ENCODE peak calls at places on chromosomes 1 and 21, in eight cellular contexts. X, I, G, F, V, Z, J and P are unnamed samples.

GRCh38 chr1:194629011-194629410 is 1442.6 kb upstream of the B3GALT2 start:
- DNase-seq in J (no peak), X (no peak), I (no peak), F (no peak), G (no peak), Z (no peak), V (no peak), P (no peak)

GRCh38 chr1:226308166-226308722 is 720 bp downstream of the LIN9 start:
- DNase-seq in I (no peak), G (no peak), X (no peak), V (peak; percentile 41), J (peak; percentile 33), Z (peak; percentile 48), F (no peak), P (peak; percentile 4)

GRCh38 chr1:27668808-27669723 is 2.9 kb downstream of the IFI6 start:
- DNase-seq in X (peak; percentile 34), Z (peak; percentile 81), F (peak; percentile 85), J (peak; percentile 74), G (no peak), V (peak; percentile 89), I (peak; percentile 81), P (peak; percentile 83)

GRCh38 chr1:29297476-29297875 is 61.2 kb downstream of the PTPRU start:
- DNase-seq in X (no peak), I (no peak), V (no peak), Z (no peak), F (no peak), G (no peak), J (no peak), P (no peak)

GRCh38 chr1:5770981-5771765 is 221.1 kb downstream of the NPHP4 start:
- DNase-seq in G (peak; percentile 64), Z (peak; percentile 88), X (peak; percentile 1), F (no peak), J (no peak), I (no peak), V (no peak), P (no peak)

GRCh38 chr1:168939131-168939946 is 167.2 kb upstream of the ATP1B1 start:
- DNase-seq in V (no peak), X (no peak), F (no peak), J (peak; percentile 16), Z (no peak), G (no peak), I (no peak), P (no peak)

GRCh38 chr21:42513985-42514882 is 582 bp downstream of the SLC37A1 start:
- DNase-seq in X (peak; percentile 10), F (peak; percentile 82), Z (peak; percentile 34), J (peak; percentile 44), V (peak; percentile 69), I (peak; percentile 55), G (no peak), P (peak; percentile 61)

GRCh38 chr1:52970149-52970548 is 43.1 kb downstream of the SCP2 start:
- DNase-seq in Z (peak; percentile 24), I (no peak), F (no peak), J (no peak), X (peak; percentile 10), V (no peak), G (no peak), P (no peak)

GRCh38 chr1:201171063-201172036 is 17.1 kb upstream of the TMEM9 start:
- DNase-seq in I (peak; percentile 41), X (peak; percentile 71), J (peak; percentile 79), F (peak; percentile 75), G (no peak), Z (peak; percentile 36), V (peak; percentile 40), P (peak; percentile 36)

GRCh38 chr21:26115346-26115745 is 55.2 kb downstream of the APP start:
- DNase-seq in I (no peak), V (no peak), G (no peak), F (no peak), X (no peak), J (peak; percentile 70), Z (no peak), P (no peak)

GRCh38 chr1:117367769-117368059 is 465 bp downstream of the MAN1A2 start:
- DNase-seq in J (peak; percentile 14), V (no peak), I (no peak), F (no peak), Z (no peak), X (no peak), G (no peak), P (no peak)

GRCh38 chr1:32695098-32695904 is 7.3 kb downstream of the SYNC start:
- DNase-seq in G (no peak), Z (peak; percentile 68), F (peak; percentile 86), V (no peak), I (no peak), X (peak; percentile 63), J (peak; percentile 58), P (no peak)

GRCh38 chr1:75643460-75643859 is 32.5 kb upstream of the SLC44A5 start:
- DNase-seq in G (no peak), I (no peak), X (no peak), Z (no peak), F (no peak), V (no peak), J (peak; percentile 7), P (no peak)

GRCh38 chr1:7884757-7885156 is 31.9 kb upstream of the UTS2 start:
- DNase-seq in I (no peak), Z (no peak), X (no peak), V (no peak), J (no peak), F (no peak), G (no peak), P (no peak)

GRCh38 chr1:153040950-153041631 is at the start of gene SPRR2D:
- DNase-seq in X (no peak), J (peak; percentile 6), Z (no peak), V (no peak), F (no peak), G (no peak), I (no peak), P (no peak)

GRCh38 chr1:1390675-1391074 is 8.5 kb downstream of the CCNL2 start:
- DNase-seq in V (no peak), F (no peak), G (no peak), I (no peak), X (no peak), Z (no peak), J (no peak), P (no peak)

GRCh38 chr1:84363622-84364021 is 34.7 kb upstream of the DNASE2B start:
- DNase-seq in F (no peak), I (no peak), X (no peak), J (no peak), G (no peak), Z (no peak), V (no peak), P (no peak)

GRCh38 chr1:150498342-150498741 is 9.6 kb upstream of the ECM1 start:
- DNase-seq in Z (no peak), I (no peak), J (no peak), X (no peak), V (no peak), G (no peak), F (no peak), P (no peak)

GRCh38 chr1:185520188-185520935 is 203.3 kb upstream of the IVNS1ABP start:
- DNase-seq in V (no peak), X (peak; percentile 46), I (no peak), F (no peak), J (no peak), G (no peak), Z (no peak), P (no peak)

GRCh38 chr1:235670157-235670776 is 20.7 kb upstream of the GNG4 start:
- DNase-seq in V (no peak), I (no peak), G (no peak), Z (peak; percentile 26), X (no peak), J (no peak), F (no peak), P (no peak)

GRCh38 chr1:228955691-228956090 is 220.4 kb downstream of the RHOU start:
- DNase-seq in G (no peak), Z (no peak), X (peak; percentile 77), F (no peak), V (no peak), I (no peak), J (no peak), P (no peak)

GRCh38 chr1:63634471-63634870 is 41.3 kb downstream of the PGM1 start:
- DNase-seq in F (no peak), Z (no peak), I (no peak), J (no peak), V (no peak), G (no peak), X (peak; percentile 33), P (no peak)

GRCh38 chr1:112707217-112708001 is 482 bp upstream of the RHOC start:
- DNase-seq in I (peak; percentile 58), F (peak; percentile 93), J (peak; percentile 89), G (peak; percentile 47), Z (peak; percentile 92), X (peak; percentile 92), V (peak; percentile 64), P (peak; percentile 58)

GRCh38 chr21:42574234-42575027 is 60.8 kb downstream of the SLC37A1 start:
- DNase-seq in J (no peak), X (peak; percentile 45), Z (no peak), G (no peak), F (peak; percentile 25), I (no peak), V (peak; percentile 19), P (no peak)

GRCh38 chr1:156642265-156643185 is 608 bp downstream of the BCAN start:
- DNase-seq in J (no peak), G (no peak), Z (no peak), X (no peak), V (no peak), I (no peak), F (no peak), P (no peak)

GRCh38 chr1:8073116-8073855 is 47.2 kb upstream of the ERRFI1 start:
- DNase-seq in J (no peak), I (no peak), Z (no peak), V (no peak), X (no peak), G (no peak), F (no peak), P (no peak)

GRCh38 chr1:162019006-162019405 is 4.7 kb downstream of the OLFML2B start:
- DNase-seq in I (no peak), F (no peak), X (peak; percentile 77), Z (no peak), V (no peak), J (peak; percentile 97), G (peak; percentile 91), P (no peak)